ENCODE peak calls at places on chromosome 21, in five cellular contexts. V is fibroblast of lung, Z is aorta, X is GM23248, J is dorsolateral prefrontal cortex. B is an unnamed sample.

GRCh38 chr21:44871576-44872265 is 1.8 kb downstream of the PTTG1IP start:
- DNase-seq in Z (peak), V (peak), J (no peak), X (peak), B (no peak)

GRCh38 chr21:19999369-20000272 is 998.6 kb upstream of the NCAM2 start:
- DNase-seq in X (no peak), V (no peak), Z (no peak), J (no peak), B (no peak)

GRCh38 chr21:33196956-33197374 is 32.8 kb upstream of the IFNAR2 start:
- DNase-seq in J (peak), X (peak), Z (no peak), V (peak), B (peak)

GRCh38 chr21:45363921-45364463 is 41.0 kb upstream of the COL18A1 start:
- DNase-seq in X (peak), J (no peak), V (peak), Z (peak), B (no peak)

GRCh38 chr21:17921579-17922530 is 102.7 kb upstream of the C21orf91 start:
- DNase-seq in X (peak), V (peak), Z (no peak), J (no peak), B (peak)

GRCh38 chr21:36854391-36854790 is 112.1 kb downstream of the HLCS start:
- DNase-seq in J (no peak), Z (no peak), V (peak), X (peak), B (peak)

GRCh38 chr21:32648165-32648564 is 36.0 kb upstream of the CFAP298 start:
- DNase-seq in X (no peak), V (no peak), J (no peak), Z (no peak), B (no peak)

GRCh38 chr21:45318556-45319341 is 31.1 kb upstream of the POFUT2 start:
- DNase-seq in J (no peak), X (no peak), Z (peak), V (peak), B (peak)

GRCh38 chr21:26177187-26177586 is 6.6 kb upstream of the APP start:
- DNase-seq in Z (no peak), J (no peak), V (no peak), X (peak), B (no peak)

GRCh38 chr21:31946236-31946635 is 73.4 kb downstream of the HUNK start:
- DNase-seq in Z (no peak), J (no peak), X (no peak), V (no peak), B (no peak)

GRCh38 chr21:36134820-36135390 is at the start of gene CBR3:
- DNase-seq in V (peak), Z (peak), X (peak), J (no peak), B (peak)

GRCh38 chr21:45112371-45112770 is 38.0 kb downstream of the ADARB1 start:
- DNase-seq in J (no peak), Z (no peak), V (no peak), X (peak), B (no peak)

GRCh38 chr21:43825936-43826622 is 36.7 kb downstream of the RRP1 start:
- DNase-seq in V (no peak), J (no peak), Z (no peak), X (no peak), B (no peak)

GRCh38 chr21:45309069-45309521 is 21.4 kb upstream of the POFUT2 start:
- DNase-seq in Z (peak), V (peak), J (peak), X (peak), B (peak)

GRCh38 chr21:37521658-37522057 is 155.1 kb downstream of the DYRK1A start:
- DNase-seq in J (no peak), Z (no peak), V (no peak), X (no peak), B (no peak)

GRCh38 chr21:27365394-27365793 is 398.5 kb upstream of the ADAMTS5 start:
- DNase-seq in V (no peak), J (no peak), Z (no peak), X (peak), B (no peak)

GRCh38 chr21:36125513-36126121 is 9.3 kb upstream of the CBR3 start:
- DNase-seq in V (peak), J (no peak), Z (no peak), X (peak), B (peak)

GRCh38 chr21:31235671-31236450 is 108.2 kb downstream of the TIAM1 start:
- DNase-seq in J (no peak), X (peak), Z (no peak), V (no peak), B (no peak)

GRCh38 chr21:30408782-30409494 is 13.1 kb downstream of the KRTAP13-1 start:
- DNase-seq in X (peak), J (no peak), Z (no peak), V (peak), B (peak)

GRCh38 chr21:27802816-27803475 is 836.1 kb upstream of the ADAMTS5 start:
- DNase-seq in V (peak), X (peak), Z (no peak), J (no peak), B (peak)

GRCh38 chr21:32826317-32827167 is 55.0 kb upstream of the PAXBP1 start:
- DNase-seq in X (peak), J (no peak), Z (no peak), V (peak), B (peak)

GRCh38 chr21:44958471-44959191 is 18.8 kb downstream of the SLX9 start:
- DNase-seq in V (peak), J (no peak), Z (peak), X (peak), B (peak)

GRCh38 chr21:34043333-34043732 is 30.0 kb upstream of the MRPS6 start:
- DNase-seq in X (no peak), Z (no peak), V (no peak), J (no peak), B (no peak)

GRCh38 chr21:36965720-36966065 is 776 bp downstream of the HLCS start:
- DNase-seq in J (no peak), V (no peak), X (no peak), Z (no peak), B (no peak)

GRCh38 chr21:39525129-39525528 is 73.4 kb downstream of the SH3BGR start:
- DNase-seq in V (no peak), J (no peak), Z (no peak), X (no peak), B (no peak)

GRCh38 chr21:44499631-44500030 is 40.4 kb downstream of the KRTAP10-1 start:
- DNase-seq in Z (peak), J (no peak), X (no peak), V (no peak), B (no peak)

GRCh38 chr21:28336299-28336698 is 656.4 kb downstream of the LTN1 start:
- DNase-seq in Z (no peak), X (peak), V (peak), J (no peak), B (no peak)

GRCh38 chr21:18902641-18903040 is 499.1 kb upstream of the TMPRSS15 start:
- DNase-seq in X (no peak), V (no peak), J (no peak), Z (no peak), B (no peak)

GRCh38 chr21:29350246-29350779 is 51.6 kb downstream of the BACH1 start:
- DNase-seq in Z (no peak), J (no peak), X (no peak), V (no peak), B (no peak)

GRCh38 chr21:36323032-36323431 is 3.0 kb downstream of the MORC3 start:
- DNase-seq in X (peak), Z (no peak), J (no peak), V (no peak), B (no peak)

GRCh38 chr21:40176732-40177131 is 309.5 kb downstream of the PCP4 start:
- DNase-seq in V (no peak), X (no peak), Z (no peak), J (no peak), B (no peak)

GRCh38 chr21:34807881-34808568 is 139.2 kb downstream of the CLIC6 start:
- DNase-seq in X (peak), J (no peak), Z (peak), V (peak), B (no peak)

GRCh38 chr21:44700101-44701022 is 3.4 kb downstream of the KRTAP10-12 start:
- DNase-seq in J (no peak), Z (no peak), V (no peak), X (no peak), B (peak)

GRCh38 chr21:32215306-32215685 is 63.6 kb downstream of the MIS18A start:
- DNase-seq in Z (no peak), V (no peak), X (no peak), J (no peak), B (no peak)

GRCh38 chr21:36691539-36692124 is 7.3 kb upstream of the SIM2 start:
- DNase-seq in X (no peak), J (no peak), V (no peak), Z (no peak), B (no peak)

GRCh38 chr21:23887709-23888303 is 1719.5 kb downstream of the MRPL39 start:
- DNase-seq in X (no peak), Z (no peak), J (no peak), V (no peak), B (no peak)

GRCh38 chr21:15324542-15324941 is 259.7 kb upstream of the NRIP1 start:
- DNase-seq in J (no peak), Z (no peak), X (no peak), V (no peak), B (no peak)
- H3K27ac ChIP-seq in J (no peak), Z (no peak), X (no peak), V (no peak), B (no peak)

DNA sequence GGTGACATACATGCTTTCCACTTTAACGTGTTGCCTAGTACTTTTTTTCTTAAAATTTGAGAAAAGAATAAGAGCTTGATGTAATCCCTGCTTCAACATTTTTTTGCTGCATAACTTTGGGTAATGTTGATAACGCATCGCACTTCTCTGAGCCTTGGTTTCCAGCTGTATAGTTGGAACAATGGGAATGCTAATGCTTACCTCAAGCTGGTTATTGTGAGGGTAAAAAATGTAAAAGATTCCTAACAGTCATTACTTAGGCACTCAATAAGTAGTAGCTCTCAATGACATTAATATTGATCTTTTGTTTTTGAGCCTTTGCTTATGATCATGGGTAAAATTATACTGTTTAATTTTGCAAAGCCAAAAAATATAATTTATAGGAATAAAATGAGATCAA is 683.3 kb upstream of the CXADR start:
- DNase-seq in X (no peak), V (no peak), J (no peak), Z (no peak), B (no peak)
- H3K4me3 ChIP-seq in X (no peak), V (no peak), J (no peak), Z (no peak), B (no peak)

GRCh38 chr21:46422636-46423241 is 36.0 kb upstream of the DIP2A start:
- DNase-seq in V (no peak), X (no peak), J (no peak), Z (peak), B (no peak)

GRCh38 chr21:46423546-46424061 is 35.1 kb upstream of the DIP2A start:
- DNase-seq in Z (no peak), X (no peak), J (no peak), V (no peak), B (no peak)

GRCh38 chr21:46425061-46425460 is 33.6 kb upstream of the DIP2A start:
- DNase-seq in Z (peak), J (no peak), X (no peak), V (no peak), B (peak)

GRCh38 chr21:46424621-46425020 is 34.1 kb upstream of the DIP2A start:
- DNase-seq in Z (peak), X (no peak), V (no peak), J (no peak), B (no peak)

GRCh38 chr21:46424062-46424591 is 34.6 kb upstream of the DIP2A start:
- DNase-seq in V (no peak), J (peak), X (no peak), Z (peak), B (peak)
- H3K27ac ChIP-seq in V (no peak), J (no peak), X (no peak), Z (no peak), B (peak)

GRCh38 chr21:41761211-41762181 is 5.4 kb downstream of the RIPK4 start:
- DNase-seq in V (no peak), Z (peak), X (peak), J (no peak), B (no peak)

GRCh38 chr21:41763398-41763931 is 3.4 kb downstream of the RIPK4 start:
- DNase-seq in X (no peak), Z (peak), J (no peak), V (no peak), B (no peak)

GRCh38 chr21:41762236-41762635 is 4.6 kb downstream of the RIPK4 start:
- DNase-seq in Z (peak), V (no peak), J (no peak), X (no peak), B (no peak)

GRCh38 chr21:41763996-41764395 is 2.9 kb downstream of the RIPK4 start:
- DNase-seq in V (no peak), Z (peak), J (no peak), X (no peak), B (no peak)

GRCh38 chr21:41762753-41763152 is 4.1 kb downstream of the RIPK4 start:
- DNase-seq in V (no peak), X (no peak), Z (peak), J (no peak), B (no peak)
- H3K4me3 ChIP-seq in V (no peak), X (no peak), Z (no peak), J (no peak), B (no peak)